ENCODE peak calls at places on chromosomes 6 and 20, in five cellular contexts. One of them, this sample, is unnamed.

GRCh38 chr6:142845624-142846458 is 99.1 kb downstream of the HIVEP2 start:
- DNase-seq in head of caudate nucleus: peak
- DNase-seq in fibroblast of mammary gland: peak
- DNase-seq in right lobe of liver: peak
- DNase-seq in left lung: peak
- DNase-seq in this sample: peak

GRCh38 chr6:11364971-11365397 is 132.5 kb upstream of the NEDD9 start:
- DNase-seq in head of caudate nucleus: no peak
- DNase-seq in fibroblast of mammary gland: peak
- DNase-seq in right lobe of liver: peak
- DNase-seq in left lung: no peak
- DNase-seq in this sample: no peak

GRCh38 chr20:42179768-42180167 is 561.6 kb upstream of the CHD6 start:
- DNase-seq in head of caudate nucleus: no peak
- DNase-seq in fibroblast of mammary gland: peak
- DNase-seq in right lobe of liver: no peak
- DNase-seq in left lung: no peak
- DNase-seq in this sample: no peak

GRCh38 chr6:12196326-12196936 is 93.7 kb upstream of the EDN1 start:
- DNase-seq in head of caudate nucleus: no peak
- DNase-seq in fibroblast of mammary gland: peak
- DNase-seq in right lobe of liver: no peak
- DNase-seq in left lung: no peak
- DNase-seq in this sample: no peak

GRCh38 chr6:129460151-129460550 is 249.8 kb downstream of the ARHGAP18 start:
- DNase-seq in head of caudate nucleus: no peak
- DNase-seq in fibroblast of mammary gland: no peak
- DNase-seq in right lobe of liver: no peak
- DNase-seq in left lung: no peak
- DNase-seq in this sample: no peak

GRCh38 chr6:150325093-150325772 is 43.6 kb upstream of the IYD start:
- DNase-seq in head of caudate nucleus: no peak
- DNase-seq in fibroblast of mammary gland: no peak
- DNase-seq in right lobe of liver: no peak
- DNase-seq in left lung: peak
- DNase-seq in this sample: no peak

GRCh38 chr20:7980332-7981046 is 39.1 kb downstream of the TMX4 start:
- DNase-seq in head of caudate nucleus: no peak
- DNase-seq in fibroblast of mammary gland: peak
- DNase-seq in right lobe of liver: no peak
- DNase-seq in left lung: no peak
- DNase-seq in this sample: no peak

GRCh38 chr20:33578510-33578909 is 83.6 kb upstream of the C20orf144 start:
- DNase-seq in head of caudate nucleus: no peak
- DNase-seq in fibroblast of mammary gland: peak
- DNase-seq in right lobe of liver: no peak
- DNase-seq in left lung: no peak
- DNase-seq in this sample: peak

GRCh38 chr6:26305097-26305841 is 59.7 kb upstream of the BTN3A2 start:
- DNase-seq in head of caudate nucleus: no peak
- DNase-seq in fibroblast of mammary gland: peak
- DNase-seq in right lobe of liver: no peak
- DNase-seq in left lung: peak
- DNase-seq in this sample: peak

GRCh38 chr20:12925214-12925755 is 83.5 kb upstream of the SPTLC3 start:
- DNase-seq in head of caudate nucleus: peak
- DNase-seq in fibroblast of mammary gland: peak
- DNase-seq in right lobe of liver: peak
- DNase-seq in left lung: no peak
- DNase-seq in this sample: peak

GRCh38 chr6:156775717-156776116 is 1.5 kb upstream of the ARID1B start:
- DNase-seq in head of caudate nucleus: no peak
- DNase-seq in fibroblast of mammary gland: peak
- DNase-seq in right lobe of liver: no peak
- DNase-seq in left lung: no peak
- DNase-seq in this sample: no peak

GRCh38 chr6:162849269-162849668 is 121.5 kb downstream of the PACRG start:
- DNase-seq in head of caudate nucleus: peak
- DNase-seq in fibroblast of mammary gland: no peak
- DNase-seq in right lobe of liver: no peak
- DNase-seq in left lung: no peak
- DNase-seq in this sample: no peak

GRCh38 chr6:37137881-37138568 is 31.9 kb upstream of the PIM1 start:
- DNase-seq in head of caudate nucleus: no peak
- DNase-seq in fibroblast of mammary gland: peak
- DNase-seq in right lobe of liver: no peak
- DNase-seq in left lung: no peak
- DNase-seq in this sample: no peak

GRCh38 chr6:22294301-22294700 is 2.5 kb downstream of the PRL start:
- DNase-seq in head of caudate nucleus: no peak
- DNase-seq in fibroblast of mammary gland: no peak
- DNase-seq in right lobe of liver: no peak
- DNase-seq in left lung: no peak
- DNase-seq in this sample: no peak

GRCh38 chr20:45329497-45330319 is 18.5 kb downstream of the SDC4 start:
- DNase-seq in head of caudate nucleus: no peak
- DNase-seq in fibroblast of mammary gland: no peak
- DNase-seq in right lobe of liver: no peak
- DNase-seq in left lung: no peak
- DNase-seq in this sample: no peak

GRCh38 chr20:38167851-38168760 is 3.0 kb upstream of the TGM2 start:
- DNase-seq in head of caudate nucleus: no peak
- DNase-seq in fibroblast of mammary gland: peak
- DNase-seq in right lobe of liver: peak
- DNase-seq in left lung: peak
- DNase-seq in this sample: no peak

This sample was measured in osteocyte.